ENCODE peak calls at places on chromosomes 2 and 18, in eight cellular contexts. One of them, this sample, is unnamed.

GRCh38 chr2:127572841-127573240 is 37.4 kb downstream of the MYO7B start:
- DNase-seq in D341Med: no peak
- DNase-seq in AG10803: no peak
- DNase-seq in iPS-NIHi11: no peak
- DNase-seq in NCI-H1092: no peak
- DNase-seq in HT-29: no peak
- DNase-seq in activated naive CD4-positive, alpha-beta T cell: no peak
- DNase-seq in lung microvascular endothelial cell: no peak
- DNase-seq in this sample: no peak

GRCh38 chr2:72148391-72148974 is 821 bp upstream of the CYP26B1 start:
- DNase-seq in D341Med: peak; percentile 69
- DNase-seq in AG10803: no peak
- DNase-seq in iPS-NIHi11: no peak
- DNase-seq in NCI-H1092: no peak
- DNase-seq in HT-29: no peak
- DNase-seq in activated naive CD4-positive, alpha-beta T cell: no peak
- DNase-seq in lung microvascular endothelial cell: no peak
- DNase-seq in this sample: peak; percentile 15

GRCh38 chr2:51103205-51103604 is 71.3 kb upstream of the NRXN1 start:
- DNase-seq in D341Med: no peak
- DNase-seq in AG10803: peak; percentile 11
- DNase-seq in iPS-NIHi11: peak; percentile 19
- DNase-seq in NCI-H1092: no peak
- DNase-seq in HT-29: peak; percentile 35
- DNase-seq in activated naive CD4-positive, alpha-beta T cell: no peak
- DNase-seq in lung microvascular endothelial cell: peak; percentile 53
- DNase-seq in this sample: peak; percentile 12

GRCh38 chr18:2848879-2849254 is 2.1 kb downstream of the EMILIN2 start:
- DNase-seq in D341Med: no peak
- DNase-seq in AG10803: no peak
- DNase-seq in iPS-NIHi11: no peak
- DNase-seq in NCI-H1092: no peak
- DNase-seq in HT-29: no peak
- DNase-seq in activated naive CD4-positive, alpha-beta T cell: no peak
- DNase-seq in lung microvascular endothelial cell: no peak
- DNase-seq in this sample: no peak

GRCh38 chr18:77486985-77487384 is 237.3 kb downstream of the GALR1 start:
- DNase-seq in D341Med: no peak
- DNase-seq in AG10803: no peak
- DNase-seq in iPS-NIHi11: no peak
- DNase-seq in NCI-H1092: no peak
- DNase-seq in HT-29: no peak
- DNase-seq in activated naive CD4-positive, alpha-beta T cell: no peak
- DNase-seq in lung microvascular endothelial cell: no peak
- DNase-seq in this sample: peak; percentile 2

GRCh38 chr2:31736695-31737454 is 156.1 kb upstream of the SRD5A2 start:
- DNase-seq in D341Med: no peak
- DNase-seq in AG10803: no peak
- DNase-seq in iPS-NIHi11: no peak
- DNase-seq in NCI-H1092: no peak
- DNase-seq in HT-29: peak; percentile 63
- DNase-seq in activated naive CD4-positive, alpha-beta T cell: no peak
- DNase-seq in lung microvascular endothelial cell: no peak
- DNase-seq in this sample: no peak

GRCh38 chr2:70091364-70091763 is 4.1 kb downstream of the PCBP1 start:
- DNase-seq in D341Med: no peak
- DNase-seq in AG10803: no peak
- DNase-seq in iPS-NIHi11: no peak
- DNase-seq in NCI-H1092: no peak
- DNase-seq in HT-29: no peak
- DNase-seq in activated naive CD4-positive, alpha-beta T cell: no peak
- DNase-seq in lung microvascular endothelial cell: no peak
- DNase-seq in this sample: no peak

GRCh38 chr2:76391663-76392062 is 680.9 kb upstream of the GCFC2 start:
- DNase-seq in D341Med: peak; percentile 39
- DNase-seq in AG10803: no peak
- DNase-seq in iPS-NIHi11: no peak
- DNase-seq in NCI-H1092: peak; percentile 24
- DNase-seq in HT-29: no peak
- DNase-seq in activated naive CD4-positive, alpha-beta T cell: no peak
- DNase-seq in lung microvascular endothelial cell: no peak
- DNase-seq in this sample: no peak

GRCh38 chr18:58402247-58402646 is 226.6 kb downstream of the ALPK2 start:
- DNase-seq in D341Med: no peak
- DNase-seq in AG10803: no peak
- DNase-seq in iPS-NIHi11: no peak
- DNase-seq in NCI-H1092: no peak
- DNase-seq in HT-29: peak; percentile 31
- DNase-seq in activated naive CD4-positive, alpha-beta T cell: no peak
- DNase-seq in lung microvascular endothelial cell: no peak
- DNase-seq in this sample: peak; percentile 95

GRCh38 chr2:42443980-42444379 is 49.8 kb downstream of the KCNG3 start:
- DNase-seq in D341Med: no peak
- DNase-seq in AG10803: no peak
- DNase-seq in iPS-NIHi11: no peak
- DNase-seq in NCI-H1092: no peak
- DNase-seq in HT-29: no peak
- DNase-seq in activated naive CD4-positive, alpha-beta T cell: no peak
- DNase-seq in lung microvascular endothelial cell: no peak
- DNase-seq in this sample: peak; percentile 24

GRCh38 chr18:55997156-55997561 is 409.2 kb upstream of the TCF4 start:
- DNase-seq in D341Med: no peak
- DNase-seq in AG10803: peak; percentile 31
- DNase-seq in iPS-NIHi11: no peak
- DNase-seq in NCI-H1092: no peak
- DNase-seq in HT-29: no peak
- DNase-seq in activated naive CD4-positive, alpha-beta T cell: no peak
- DNase-seq in lung microvascular endothelial cell: no peak
- DNase-seq in this sample: peak; percentile 66

GRCh38 chr18:32373995-32374394 is 96.7 kb downstream of the GAREM1 start:
- DNase-seq in D341Med: peak; percentile 44
- DNase-seq in AG10803: no peak
- DNase-seq in iPS-NIHi11: no peak
- DNase-seq in NCI-H1092: peak; percentile 64
- DNase-seq in HT-29: peak; percentile 94
- DNase-seq in activated naive CD4-positive, alpha-beta T cell: no peak
- DNase-seq in lung microvascular endothelial cell: peak; percentile 56
- DNase-seq in this sample: peak; percentile 5

GRCh38 chr2:150676747-150677382 is 189.4 kb upstream of the RND3 start:
- DNase-seq in D341Med: no peak
- DNase-seq in AG10803: no peak
- DNase-seq in iPS-NIHi11: no peak
- DNase-seq in NCI-H1092: no peak
- DNase-seq in HT-29: no peak
- DNase-seq in activated naive CD4-positive, alpha-beta T cell: no peak
- DNase-seq in lung microvascular endothelial cell: no peak
- DNase-seq in this sample: no peak

GRCh38 chr2:12313445-12314118 is 403.2 kb upstream of the TRIB2 start:
- DNase-seq in D341Med: no peak
- DNase-seq in AG10803: no peak
- DNase-seq in iPS-NIHi11: no peak
- DNase-seq in NCI-H1092: no peak
- DNase-seq in HT-29: no peak
- DNase-seq in activated naive CD4-positive, alpha-beta T cell: no peak
- DNase-seq in lung microvascular endothelial cell: no peak
- DNase-seq in this sample: no peak

GRCh38 chr2:240594511-240595380 is 8.2 kb downstream of the CAPN10 start:
- DNase-seq in D341Med: no peak
- DNase-seq in AG10803: no peak
- DNase-seq in iPS-NIHi11: no peak
- DNase-seq in NCI-H1092: no peak
- DNase-seq in HT-29: no peak
- DNase-seq in activated naive CD4-positive, alpha-beta T cell: no peak
- DNase-seq in lung microvascular endothelial cell: no peak
- DNase-seq in this sample: no peak

GRCh38 chr2:95058989-95059601 is 33.6 kb downstream of the MAL start:
- DNase-seq in D341Med: no peak
- DNase-seq in AG10803: no peak
- DNase-seq in iPS-NIHi11: no peak
- DNase-seq in NCI-H1092: no peak
- DNase-seq in HT-29: no peak
- DNase-seq in activated naive CD4-positive, alpha-beta T cell: no peak
- DNase-seq in lung microvascular endothelial cell: no peak
- DNase-seq in this sample: no peak

GRCh38 chr2:156589381-156590079 is 153.4 kb downstream of the GPD2 start:
- DNase-seq in D341Med: peak; percentile 45
- DNase-seq in AG10803: peak; percentile 58
- DNase-seq in iPS-NIHi11: peak; percentile 37
- DNase-seq in NCI-H1092: no peak
- DNase-seq in HT-29: peak; percentile 59
- DNase-seq in activated naive CD4-positive, alpha-beta T cell: no peak
- DNase-seq in lung microvascular endothelial cell: peak; percentile 77
- DNase-seq in this sample: peak; percentile 50

GRCh38 chr2:121650554-121650930 is 1.3 kb upstream of the CLASP1 start:
- DNase-seq in D341Med: no peak
- DNase-seq in AG10803: no peak
- DNase-seq in iPS-NIHi11: no peak
- DNase-seq in NCI-H1092: no peak
- DNase-seq in HT-29: peak; percentile 24
- DNase-seq in activated naive CD4-positive, alpha-beta T cell: peak; percentile 9
- DNase-seq in lung microvascular endothelial cell: peak; percentile 12
- DNase-seq in this sample: peak; percentile 34

GRCh38 chr2:13996527-13996926 is 636.0 kb upstream of the LRATD1 start:
- DNase-seq in D341Med: no peak
- DNase-seq in AG10803: no peak
- DNase-seq in iPS-NIHi11: no peak
- DNase-seq in NCI-H1092: no peak
- DNase-seq in HT-29: no peak
- DNase-seq in activated naive CD4-positive, alpha-beta T cell: no peak
- DNase-seq in lung microvascular endothelial cell: no peak
- DNase-seq in this sample: no peak

GRCh38 chr2:10408649-10409579 is 39.2 kb downstream of the ODC1 start:
- DNase-seq in D341Med: peak; percentile 91
- DNase-seq in AG10803: peak; percentile 43
- DNase-seq in iPS-NIHi11: peak; percentile 95
- DNase-seq in NCI-H1092: peak; percentile 35
- DNase-seq in HT-29: peak; percentile 95
- DNase-seq in activated naive CD4-positive, alpha-beta T cell: peak; percentile 52
- DNase-seq in lung microvascular endothelial cell: peak; percentile 88
- DNase-seq in this sample: peak; percentile 73

GRCh38 chr2:10876394-10876793 is 35.3 kb upstream of the KCNF1 start:
- DNase-seq in D341Med: no peak
- DNase-seq in AG10803: no peak
- DNase-seq in iPS-NIHi11: no peak
- DNase-seq in NCI-H1092: no peak
- DNase-seq in HT-29: peak; percentile 67
- DNase-seq in activated naive CD4-positive, alpha-beta T cell: no peak
- DNase-seq in lung microvascular endothelial cell: peak; percentile 5
- DNase-seq in this sample: no peak

GRCh38 chr2:8984152-8984551 is 19.3 kb downstream of the MBOAT2 start:
- DNase-seq in D341Med: no peak
- DNase-seq in AG10803: no peak
- DNase-seq in iPS-NIHi11: no peak
- DNase-seq in NCI-H1092: no peak
- DNase-seq in HT-29: no peak
- DNase-seq in activated naive CD4-positive, alpha-beta T cell: no peak
- DNase-seq in lung microvascular endothelial cell: no peak
- DNase-seq in this sample: no peak

GRCh38 chr2:226934546-226935243 is 98.8 kb downstream of the RHBDD1 start:
- DNase-seq in D341Med: no peak
- DNase-seq in AG10803: peak; percentile 23
- DNase-seq in iPS-NIHi11: no peak
- DNase-seq in NCI-H1092: no peak
- DNase-seq in HT-29: no peak
- DNase-seq in activated naive CD4-positive, alpha-beta T cell: no peak
- DNase-seq in lung microvascular endothelial cell: no peak
- DNase-seq in this sample: peak; percentile 41

GRCh38 chr2:235659767-235660322 is 166.0 kb downstream of the AGAP1 start:
- DNase-seq in D341Med: no peak
- DNase-seq in AG10803: peak; percentile 88
- DNase-seq in iPS-NIHi11: no peak
- DNase-seq in NCI-H1092: no peak
- DNase-seq in HT-29: no peak
- DNase-seq in activated naive CD4-positive, alpha-beta T cell: no peak
- DNase-seq in lung microvascular endothelial cell: no peak
- DNase-seq in this sample: peak; percentile 91

GRCh38 chr18:12639990-12640880 is 17.7 kb downstream of the SPIRE1 start:
- DNase-seq in D341Med: no peak
- DNase-seq in AG10803: peak; percentile 66
- DNase-seq in iPS-NIHi11: no peak
- DNase-seq in NCI-H1092: no peak
- DNase-seq in HT-29: peak; percentile 64
- DNase-seq in activated naive CD4-positive, alpha-beta T cell: no peak
- DNase-seq in lung microvascular endothelial cell: peak; percentile 85
- DNase-seq in this sample: peak; percentile 83

GRCh38 chr2:78979380-78980238 is 45.9 kb upstream of the REG3G start:
- DNase-seq in D341Med: peak; percentile 60
- DNase-seq in AG10803: no peak
- DNase-seq in iPS-NIHi11: peak; percentile 57
- DNase-seq in NCI-H1092: peak; percentile 18
- DNase-seq in HT-29: peak; percentile 62
- DNase-seq in activated naive CD4-positive, alpha-beta T cell: no peak
- DNase-seq in lung microvascular endothelial cell: peak; percentile 40
- DNase-seq in this sample: peak; percentile 15

GRCh38 chr2:181038796-181039195 is 58.4 kb downstream of the UBE2E3 start:
- DNase-seq in D341Med: no peak
- DNase-seq in AG10803: no peak
- DNase-seq in iPS-NIHi11: no peak
- DNase-seq in NCI-H1092: no peak
- DNase-seq in HT-29: no peak
- DNase-seq in activated naive CD4-positive, alpha-beta T cell: no peak
- DNase-seq in lung microvascular endothelial cell: no peak
- DNase-seq in this sample: no peak

GRCh38 chr2:239212553-239213419 is 188.0 kb downstream of the HDAC4 start:
- DNase-seq in D341Med: no peak
- DNase-seq in AG10803: no peak
- DNase-seq in iPS-NIHi11: no peak
- DNase-seq in NCI-H1092: no peak
- DNase-seq in HT-29: no peak
- DNase-seq in activated naive CD4-positive, alpha-beta T cell: no peak
- DNase-seq in lung microvascular endothelial cell: no peak
- DNase-seq in this sample: no peak

GRCh38 chr2:138521821-138522220 is 20.3 kb downstream of the SPOPL start:
- DNase-seq in D341Med: no peak
- DNase-seq in AG10803: no peak
- DNase-seq in iPS-NIHi11: peak; percentile 14
- DNase-seq in NCI-H1092: no peak
- DNase-seq in HT-29: no peak
- DNase-seq in activated naive CD4-positive, alpha-beta T cell: no peak
- DNase-seq in lung microvascular endothelial cell: no peak
- DNase-seq in this sample: no peak

GRCh38 chr2:65957886-65958285 is 477.0 kb upstream of the MEIS1 start:
- DNase-seq in D341Med: no peak
- DNase-seq in AG10803: no peak
- DNase-seq in iPS-NIHi11: peak; percentile 7
- DNase-seq in NCI-H1092: no peak
- DNase-seq in HT-29: no peak
- DNase-seq in activated naive CD4-positive, alpha-beta T cell: no peak
- DNase-seq in lung microvascular endothelial cell: no peak
- DNase-seq in this sample: no peak

GRCh38 chr2:172710584-172711024 is 25.0 kb upstream of the RAPGEF4 start:
- DNase-seq in D341Med: peak; percentile 64
- DNase-seq in AG10803: peak; percentile 80
- DNase-seq in iPS-NIHi11: peak; percentile 63
- DNase-seq in NCI-H1092: peak; percentile 20
- DNase-seq in HT-29: peak; percentile 78
- DNase-seq in activated naive CD4-positive, alpha-beta T cell: no peak
- DNase-seq in lung microvascular endothelial cell: peak; percentile 71
- DNase-seq in this sample: peak; percentile 92

GRCh38 chr2:96730212-96730611 is 9.7 kb downstream of the LMAN2L start:
- DNase-seq in D341Med: no peak
- DNase-seq in AG10803: peak; percentile 26
- DNase-seq in iPS-NIHi11: no peak
- DNase-seq in NCI-H1092: no peak
- DNase-seq in HT-29: no peak
- DNase-seq in activated naive CD4-positive, alpha-beta T cell: no peak
- DNase-seq in lung microvascular endothelial cell: no peak
- DNase-seq in this sample: peak; percentile 19

This sample was measured in M059J.